ENCODE peak calls at places on chromosomes 11 and 22, in six cellular contexts. O is mesendoderm, C is neuronal stem cell, D is IMR-90, V is mesenchymal stem cell, X is H1. E is an unnamed sample. For H3K4me1, the result is how much of the 10 kb centered on the place peaks cover.

GRCh38 chr22:35303029-35303624 is 3.4 kb downstream of the TOM1 start:
- DNase-seq in O (no peak), C (no peak), D (no peak), V (no peak), X (no peak), E (no peak)

GRCh38 chr11:1310772-1311468 is 1.5 kb upstream of the TOLLIP start:
- DNase-seq in O (no peak), C (no peak), D (no peak), V (no peak), X (peak), E (no peak)

GRCh38 chr11:123268118-123268517 is 73.1 kb upstream of the CLMP start:
- DNase-seq in O (no peak), C (no peak), D (no peak), V (no peak), X (no peak), E (no peak)

GRCh38 chr22:37675930-37676571 is 615 bp downstream of the LGALS1 start:
- DNase-seq in O (no peak), C (no peak), D (no peak), V (peak), X (peak), E (no peak)

GRCh38 chr22:20758688-20759087 is 15.2 kb upstream of the SERPIND1 start:
- DNase-seq in O (peak), C (no peak), D (no peak), V (no peak), X (no peak), E (no peak)

GRCh38 chr11:122984186-122985011 is 2.8 kb upstream of the BSX start:
- DNase-seq in O (peak), C (peak), D (no peak), V (peak), X (peak), E (no peak)

GRCh38 chr22:44268431-44269116 is 44.2 kb downstream of the SHISAL1 start:
- DNase-seq in O (no peak), C (no peak), D (no peak), V (no peak), X (no peak), E (no peak)

GRCh38 chr22:22025320-22026156 is 43.0 kb upstream of the TOP3B start:
- DNase-seq in O (no peak), C (no peak), D (no peak), V (no peak), X (no peak), E (no peak)

GRCh38 chr11:73995731-73996130 is 13.1 kb upstream of the UCP2 start:
- DNase-seq in O (no peak), C (no peak), D (no peak), V (no peak), X (no peak), E (no peak)

GRCh38 chr11:104895619-104896018 is 2.6 kb downstream of the CASP12 start:
- DNase-seq in O (no peak), C (no peak), D (no peak), V (no peak), X (no peak), E (no peak)

GRCh38 chr11:41461057-41461681 is 1.7 kb upstream of the LRRC4C start:
- DNase-seq in O (no peak), C (no peak), D (no peak), V (peak), X (no peak), E (peak)

DNA sequence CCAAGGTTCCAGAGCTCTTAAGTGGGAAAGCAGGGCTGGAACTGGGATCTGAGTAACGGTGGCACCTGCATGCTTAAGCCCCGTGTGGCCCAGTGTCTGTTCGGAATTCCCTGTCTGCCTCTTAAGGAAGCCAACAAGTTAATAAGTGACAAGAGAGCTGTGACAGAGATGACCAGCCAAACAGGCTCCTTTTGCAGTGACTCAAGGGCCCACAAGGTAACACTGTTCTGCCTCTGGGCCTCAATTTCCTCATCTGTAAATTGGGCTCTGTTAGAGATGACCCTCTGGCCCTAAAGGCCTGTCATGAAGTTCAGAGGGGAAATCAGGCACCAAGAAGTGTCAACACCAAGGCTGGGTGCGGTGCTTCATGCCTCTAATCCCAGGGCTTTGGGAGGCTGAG is 18.6 kb downstream of the USH1C start:
- DNase-seq in O (no peak), C (no peak), D (no peak), V (no peak), X (no peak), E (no peak)
- H2BK5ac ChIP-seq in O (no peak), C (no peak), D (no peak), V (no peak), X (no peak), E (no peak)

GRCh38 chr11:64842366-64842759 is 2.1 kb downstream of the CDC42BPG start:
- DNase-seq in O (peak), C (no peak), D (no peak), V (no peak), X (no peak), E (peak)

GRCh38 chr11:64843971-64844329 is 503 bp downstream of the CDC42BPG start:
- DNase-seq in O (no peak), C (no peak), D (no peak), V (no peak), X (no peak), E (peak)

GRCh38 chr11:64844330-64845124 is at the start of gene CDC42BPG:
- DNase-seq in O (peak), C (no peak), D (peak), V (peak), X (peak), E (peak)

GRCh38 chr11:64841592-64842365 is 2.7 kb downstream of the CDC42BPG start:
- DNase-seq in O (peak), C (no peak), D (no peak), V (no peak), X (peak), E (peak)

DNA sequence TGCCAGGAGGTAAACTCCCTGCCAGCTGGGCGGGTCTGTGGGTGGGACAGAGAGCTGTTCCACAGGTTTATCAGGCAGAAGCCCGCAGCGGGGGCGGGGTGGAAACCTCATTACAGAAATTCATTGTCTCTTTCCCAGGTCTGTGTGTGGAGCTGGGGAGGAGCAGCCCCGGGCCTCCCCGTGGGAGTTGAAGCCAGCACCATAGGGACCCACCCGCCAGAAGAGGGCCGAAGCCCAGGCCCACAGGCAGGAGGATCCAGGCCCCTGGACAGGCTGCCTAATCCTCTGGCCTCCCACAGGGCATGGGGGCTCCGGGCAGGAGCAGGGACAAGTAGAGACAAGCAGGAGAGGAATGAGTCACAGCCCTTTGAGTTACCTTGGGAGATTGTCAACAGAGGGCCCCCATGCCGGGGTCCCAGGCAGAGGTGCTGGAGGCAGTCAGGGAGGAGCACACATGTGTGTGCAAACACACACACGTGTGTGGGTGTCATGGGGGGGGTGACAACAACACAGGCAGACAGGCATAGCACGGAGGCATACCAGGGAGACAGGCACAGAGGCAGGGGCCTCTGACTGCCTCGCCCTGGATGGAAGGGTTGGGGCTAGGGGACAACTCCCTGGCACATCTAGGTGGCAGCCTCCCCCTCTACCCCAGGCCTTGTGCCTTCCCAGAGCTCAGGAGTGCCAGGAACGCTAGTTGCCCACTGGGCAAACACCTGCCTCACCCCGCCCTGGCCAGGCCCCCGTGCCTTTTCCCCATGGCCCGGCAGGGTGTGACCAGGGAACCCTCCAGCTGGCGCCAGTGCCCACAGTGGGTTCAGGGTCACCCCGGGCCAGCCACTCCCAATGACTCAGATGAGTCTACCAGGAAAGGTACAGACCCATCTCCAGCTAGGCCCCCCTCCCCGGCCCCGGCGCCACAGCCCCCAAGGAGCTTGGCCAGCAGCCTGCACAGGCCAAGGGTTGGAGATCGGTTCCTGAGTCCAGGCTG is 1.3 kb downstream of the CDC42BPG start:
- DNase-seq in O (peak), C (no peak), D (no peak), V (no peak), X (peak), E (peak)
- H3K4me3 ChIP-seq in O (no peak), C (no peak), D (no peak), V (no peak), X (peak), E (peak)

DNA sequence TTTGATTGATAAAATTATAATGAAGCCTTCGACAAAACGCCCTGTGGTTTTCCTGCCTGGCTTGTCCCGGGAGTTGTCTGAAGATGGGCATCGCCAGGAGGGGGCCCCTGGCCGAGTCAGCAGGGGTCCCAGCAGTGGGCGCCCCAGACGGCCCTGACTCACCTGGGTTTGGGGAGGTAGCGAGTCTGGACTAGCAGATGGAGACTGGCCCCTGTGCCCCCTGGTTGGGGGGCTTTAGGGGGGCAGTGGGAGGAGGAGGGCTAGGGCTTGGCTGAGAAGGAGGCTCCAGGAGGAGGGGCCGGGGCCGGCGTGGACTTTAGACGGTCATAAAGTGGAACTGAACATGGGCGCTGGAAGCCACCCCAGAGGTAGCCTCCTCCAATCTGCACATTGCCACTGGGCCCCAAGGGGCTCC is 410 bp upstream of the LIF start:
- DNase-seq in O (no peak), C (no peak), D (no peak), V (no peak), X (no peak), E (no peak)
- H3K4me1 ChIP-seq in O (under half), C (under half), D (half or more), V (half or more), X (under half), E (under half)

GRCh38 chr22:36332623-36333331 is 55.0 kb downstream of the MYH9 start:
- DNase-seq in O (peak), C (no peak), D (peak), V (peak), X (no peak), E (peak)

GRCh38 chr22:36330655-36331305 is 57.0 kb downstream of the MYH9 start:
- DNase-seq in O (peak), C (no peak), D (peak), V (peak), X (no peak), E (peak)

GRCh38 chr22:36331306-36331911 is 56.4 kb downstream of the MYH9 start:
- DNase-seq in O (peak), C (no peak), D (peak), V (peak), X (no peak), E (peak)

GRCh38 chr22:36333632-36334031 is 54.1 kb downstream of the MYH9 start:
- DNase-seq in O (no peak), C (no peak), D (no peak), V (no peak), X (no peak), E (peak)

GRCh38 chr22:36331912-36332622 is 55.7 kb downstream of the MYH9 start:
- DNase-seq in O (peak), C (no peak), D (peak), V (peak), X (no peak), E (peak)
- H2BK5ac ChIP-seq in O (peak), C (no peak), D (peak), V (peak), X (peak), E (peak)

GRCh38 chr11:128725630-128726461 is 32.0 kb downstream of the FLI1 start:
- DNase-seq in O (no peak), C (no peak), D (peak), V (peak), X (no peak), E (no peak)
- H3K4me3 ChIP-seq in O (no peak), C (no peak), D (no peak), V (no peak), X (no peak), E (no peak)

GRCh38 chr22:19105867-19106802 is 16.1 kb downstream of the DGCR2 start:
- DNase-seq in O (peak), C (no peak), D (no peak), V (no peak), X (no peak), E (no peak)
- H3K4me1 ChIP-seq in O (under half), C (under half), D (under half), V (under half), X (under half), E (under half)

DNA sequence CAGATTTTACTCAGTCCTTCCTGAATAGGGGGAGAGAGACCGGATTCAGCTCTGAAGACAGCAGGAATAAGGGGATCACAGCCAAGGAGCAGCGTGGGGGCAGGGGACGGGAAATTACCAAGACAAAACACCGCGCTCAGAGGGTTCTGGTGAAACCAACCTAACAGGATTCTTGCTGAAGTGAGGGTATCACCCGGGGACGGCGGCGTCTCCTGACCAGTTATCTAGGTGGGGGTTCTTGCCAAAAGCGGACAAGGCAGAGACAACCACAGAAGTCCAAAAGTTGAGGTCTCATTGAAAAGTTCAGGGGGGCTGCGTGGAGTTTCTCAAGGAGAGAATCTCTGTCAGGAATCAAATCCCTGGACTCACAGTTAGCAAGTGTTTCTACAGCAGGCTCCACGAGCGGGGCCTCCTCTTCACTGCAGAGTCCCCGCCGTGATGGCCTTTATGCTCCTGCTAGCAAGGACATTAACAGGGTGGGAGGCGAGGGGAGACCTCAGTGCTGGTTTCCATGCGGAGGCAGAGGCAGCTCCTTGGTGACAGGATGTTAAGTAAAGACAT is 291.0 kb downstream of the BRD1 start:
- DNase-seq in O (peak), C (no peak), D (no peak), V (no peak), X (peak), E (no peak)
- H2BK5ac ChIP-seq in O (peak), C (peak), D (no peak), V (no peak), X (peak), E (peak)

GRCh38 chr11:96567193-96567592 is 177.4 kb downstream of the JRKL start:
- DNase-seq in O (peak), C (no peak), D (no peak), V (peak), X (no peak), E (no peak)
- H3K4me3 ChIP-seq in O (no peak), C (no peak), D (peak), V (peak), X (no peak), E (no peak)

E was measured in trophoblast cell.